ENCODE peak calls at places on chromosome 20, in ten cellular contexts. I is K562, U is body of pancreas, F is HCT116, X is IMR-90, K is transverse colon, E is uterus, N is GM12878, O is GM12892, C is endothelial cell of umbilical vein. Z is an unnamed sample.

GRCh38 chr20:33532753-33533459 is 43.0 kb downstream of the CBFA2T2 start:
- DNase-seq in I (no peak), E (no peak), C (no peak), F (no peak), O (no peak), K (no peak), U (no peak), N (no peak), X (peak; percentile 54), Z (no peak)

GRCh38 chr20:9498322-9498721 is 16.1 kb upstream of the LAMP5 start:
- DNase-seq in N (no peak), E (no peak), C (no peak), O (no peak), I (no peak), F (no peak), X (peak; percentile 44), U (no peak), K (no peak), Z (no peak)

GRCh38 chr20:9119776-9120175 is 50.9 kb downstream of the PLCB4 start:
- DNase-seq in K (no peak), F (no peak), N (no peak), C (no peak), U (peak; percentile 18), O (no peak), I (no peak), X (no peak), E (no peak), Z (no peak)

GRCh38 chr20:19926581-19926980 is 90.6 kb upstream of the NAA20 start:
- DNase-seq in O (no peak), X (peak; percentile 51), K (no peak), E (no peak), F (no peak), I (no peak), N (no peak), U (no peak), C (no peak), Z (no peak)

GRCh38 chr20:62088258-62089127 is 22.8 kb upstream of the TAF4 start:
- DNase-seq in I (peak; percentile 61), O (no peak), F (peak; percentile 86), N (no peak), E (no peak), K (peak; percentile 34), X (peak; percentile 99), U (peak; percentile 40), C (peak; percentile 45), Z (peak; percentile 62)

GRCh38 chr20:47280668-47281067 is 75.8 kb downstream of the ZMYND8 start:
- DNase-seq in U (no peak), X (no peak), N (no peak), K (no peak), C (no peak), E (no peak), O (no peak), I (no peak), F (no peak), Z (no peak)

GRCh38 chr20:58011947-58012610 is 216.4 kb downstream of the ANKRD60 start:
- DNase-seq in E (no peak), C (no peak), F (no peak), U (no peak), I (no peak), O (no peak), X (no peak), N (no peak), K (no peak), Z (no peak)

GRCh38 chr20:822651-823325 is 10.7 kb upstream of the FAM110A start:
- DNase-seq in O (no peak), K (no peak), E (no peak), C (no peak), F (no peak), X (no peak), I (no peak), N (no peak), U (no peak), Z (no peak)

GRCh38 chr20:47727909-47728361 is 57.3 kb downstream of the SULF2 start:
- DNase-seq in X (no peak), E (no peak), N (no peak), I (no peak), K (no peak), C (no peak), O (no peak), U (no peak), F (no peak), Z (no peak)

GRCh38 chr20:48236485-48237055 is 451.3 kb upstream of the SULF2 start:
- DNase-seq in O (no peak), N (no peak), F (no peak), C (no peak), I (no peak), K (no peak), E (peak; percentile 36), U (no peak), X (no peak), Z (no peak)

GRCh38 chr20:59349277-59349676 is 48.9 kb downstream of the EDN3 start:
- DNase-seq in F (no peak), N (no peak), K (no peak), C (no peak), I (no peak), X (no peak), E (no peak), O (no peak), U (no peak), Z (no peak)

GRCh38 chr20:51985013-51985415 is 182.7 kb upstream of the SALL4 start:
- DNase-seq in C (peak; percentile 96), I (no peak), F (peak; percentile 72), O (no peak), K (no peak), N (no peak), E (no peak), X (peak; percentile 96), U (no peak), Z (peak; percentile 67)

GRCh38 chr20:19976595-19977372 is 40.4 kb upstream of the NAA20 start:
- DNase-seq in E (peak; percentile 62), O (no peak), X (peak; percentile 83), U (peak; percentile 79), C (peak; percentile 49), K (no peak), I (no peak), N (no peak), F (peak; percentile 63), Z (peak; percentile 58)

GRCh38 chr20:272718-273117 is 15.2 kb downstream of the DEFB132 start:
- DNase-seq in K (no peak), N (no peak), O (no peak), C (no peak), F (no peak), U (no peak), X (no peak), I (no peak), E (no peak), Z (no peak)

GRCh38 chr20:1209447-1210387 is 6.5 kb downstream of the C20orf202 start:
- DNase-seq in F (peak; percentile 21), K (no peak), C (peak; percentile 16), O (no peak), N (no peak), U (no peak), E (no peak), I (no peak), X (peak; percentile 28), Z (no peak)

GRCh38 chr20:19741914-19742313 is 16.1 kb upstream of the RIN2 start:
- DNase-seq in X (no peak), C (no peak), O (no peak), U (no peak), I (no peak), N (no peak), K (no peak), F (no peak), E (no peak), Z (no peak)

GRCh38 chr20:61291166-61291829 is 39.2 kb downstream of the CDH4 start:
- DNase-seq in X (no peak), E (no peak), F (no peak), K (no peak), I (no peak), U (no peak), O (no peak), C (no peak), N (no peak), Z (no peak)

GRCh38 chr20:3751664-3752385 is 15.7 kb downstream of the ADISSP start:
- DNase-seq in U (peak; percentile 61), X (no peak), C (no peak), N (no peak), F (no peak), K (peak; percentile 68), O (no peak), E (no peak), I (no peak), Z (no peak)
- TF ChIP-seq POLR2A in U (peak; percentile 11), X (no peak), C (no peak), N (no peak), F (no peak), K (no peak), O (no peak), E (no peak), I (no peak), Z (no peak)

GRCh38 chr20:17710379-17711305 is 10.9 kb downstream of the BANF2 start:
- DNase-seq in U (peak; percentile 59), O (no peak), K (peak; percentile 20), C (no peak), F (no peak), X (peak; percentile 34), N (no peak), E (peak; percentile 37), I (no peak), Z (no peak)
- TF ChIP-seq POLR2A in U (no peak), O (no peak), K (no peak), C (no peak), F (no peak), X (no peak), N (no peak), E (no peak), I (no peak), Z (no peak)

GRCh38 chr20:41135888-41136243 is 1.5 kb upstream of the PLCG1 start:
- DNase-seq in N (no peak), K (peak; percentile 3), E (no peak), F (no peak), I (no peak), O (no peak), C (no peak), X (no peak), U (no peak), Z (no peak)

GRCh38 chr20:41137412-41138216 is at the start of gene PLCG1:
- DNase-seq in O (peak; percentile 77), U (peak; percentile 76), C (peak; percentile 83), I (peak; percentile 91), F (no peak), N (no peak), X (peak; percentile 63), K (peak; percentile 84), E (peak; percentile 83), Z (peak; percentile 68)

GRCh38 chr20:41136336-41136694 is 1.0 kb upstream of the PLCG1 start:
- DNase-seq in K (no peak), U (no peak), N (no peak), I (no peak), E (no peak), C (no peak), F (no peak), O (no peak), X (no peak), Z (no peak)

GRCh38 chr20:41138217-41138526 is 829 bp downstream of the PLCG1 start:
- DNase-seq in C (no peak), O (no peak), I (no peak), N (no peak), K (no peak), U (no peak), X (peak; percentile 20), E (no peak), F (no peak), Z (no peak)

GRCh38 chr20:41136695-41137411 is 490 bp upstream of the PLCG1 start:
- DNase-seq in U (peak; percentile 89), I (peak; percentile 98), K (peak; percentile 94), N (no peak), X (peak; percentile 67), C (peak; percentile 84), O (peak; percentile 89), E (peak; percentile 90), F (peak; percentile 35), Z (peak; percentile 86)
- TF ChIP-seq POLR2A in U (peak; percentile 42), I (peak; percentile 78), K (peak; percentile 76), N (peak; percentile 65), X (peak; percentile 62), C (peak; percentile 70), O (peak; percentile 31), E (peak; percentile 82), F (peak; percentile 21), Z (peak; percentile 59)

GRCh38 chr20:24136659-24137246 is 148.2 kb upstream of the GGTLC1 start:
- DNase-seq in O (no peak), K (no peak), U (no peak), X (no peak), I (no peak), F (no peak), E (no peak), N (no peak), C (no peak), Z (no peak)
- TF ChIP-seq POLR2A in O (no peak), K (no peak), U (no peak), X (no peak), I (no peak), F (no peak), E (no peak), N (no peak), C (no peak), Z (no peak)